ENCODE peak calls at places on chromosomes 13 and 19, in six cellular contexts. H is right lobe of liver; Y is heart right ventricle; L is CD8-positive, alpha-beta T cell; F is uterus; O is stomach. T is an unnamed sample.

GRCh38 chr13:72839831-72840426 is 58.0 kb downstream of the PIBF1 start:
- DNase-seq in H (peak; percentile 36), Y (no peak), L (no peak), F (no peak), O (peak; percentile 72), T (no peak)

GRCh38 chr13:47337781-47338507 is 441.1 kb upstream of the HTR2A start:
- DNase-seq in H (no peak), Y (no peak), L (no peak), F (no peak), O (no peak), T (peak; percentile 43)

GRCh38 chr13:91270031-91270430 is 77.5 kb upstream of the MIR17HG start:
- DNase-seq in H (no peak), Y (no peak), L (no peak), F (no peak), O (no peak), T (no peak)

GRCh38 chr13:19597523-19597922 is 35.9 kb upstream of the MPHOSPH8 start:
- DNase-seq in H (no peak), Y (no peak), L (no peak), F (no peak), O (no peak), T (peak; percentile 38)

GRCh38 chr13:58991826-58992477 is 1171.8 kb downstream of the DIAPH3 start:
- DNase-seq in H (no peak), Y (no peak), L (no peak), F (no peak), O (peak; percentile 31), T (no peak)

GRCh38 chr19:20035935-20036334 is 3.4 kb downstream of the ZNF682 start:
- DNase-seq in H (no peak), Y (no peak), L (no peak), F (no peak), O (no peak), T (no peak)

GRCh38 chr13:45847554-45848224 is 3.9 kb downstream of the SIAH3 start:
- DNase-seq in H (peak; percentile 47), Y (peak; percentile 22), L (peak; percentile 72), F (no peak), O (peak; percentile 26), T (peak; percentile 50)

GRCh38 chr13:110819203-110820014 is 95.5 kb downstream of the ANKRD10 start:
- DNase-seq in H (peak; percentile 78), Y (peak; percentile 81), L (peak; percentile 87), F (peak; percentile 81), O (peak; percentile 84), T (peak; percentile 14)

GRCh38 chr13:110352735-110353134 is 45.7 kb downstream of the COL4A2 start:
- DNase-seq in H (no peak), Y (no peak), L (no peak), F (no peak), O (no peak), T (no peak)

GRCh38 chr19:38617283-38617763 is 430 bp downstream of the MAP4K1 start:
- DNase-seq in H (no peak), Y (no peak), L (no peak), F (no peak), O (no peak), T (no peak)

GRCh38 chr19:2381151-2381822 is 21.2 kb downstream of the TMPRSS9 start:
- DNase-seq in H (no peak), Y (no peak), L (no peak), F (no peak), O (no peak), T (no peak)

GRCh38 chr13:39536906-39537305 is 66.1 kb downstream of the LHFPL6 start:
- DNase-seq in H (no peak), Y (no peak), L (no peak), F (no peak), O (no peak), T (no peak)

GRCh38 chr19:48780684-48781391 is 25.5 kb downstream of the FGF21 start:
- DNase-seq in H (no peak), Y (no peak), L (no peak), F (peak; percentile 41), O (peak; percentile 54), T (peak; percentile 49)

GRCh38 chr13:31951215-31951678 is 80.3 kb upstream of the FRY start:
- DNase-seq in H (peak; percentile 58), Y (peak; percentile 59), L (no peak), F (no peak), O (peak; percentile 64), T (no peak)

GRCh38 chr19:38034153-38034835 is 127.3 kb downstream of the SIPA1L3 start:
- DNase-seq in H (no peak), Y (no peak), L (no peak), F (no peak), O (no peak), T (no peak)

GRCh38 chr13:57044910-57045309 is 95.8 kb upstream of the PRR20A start:
- DNase-seq in H (no peak), Y (no peak), L (no peak), F (no peak), O (no peak), T (no peak)

GRCh38 chr13:57045816-57046691 is 94.7 kb upstream of the PRR20A start:
- DNase-seq in H (no peak), Y (no peak), L (no peak), F (no peak), O (no peak), T (no peak)
- H3K4me3 ChIP-seq in H (no peak overlapping the region), Y (no peak overlapping the region), L (no peak overlapping the region), F (no peak overlapping the region), O (no peak overlapping the region), T (no peak overlapping the region)

GRCh38 chr19:28475525-28475924 is 737.4 kb downstream of the UQCRFS1 start:
- DNase-seq in H (no peak), Y (no peak), L (no peak), F (no peak), O (no peak), T (no peak)
- TF ChIP-seq CTCF in H (no peak), Y (no peak), L (no peak), F (no peak), O (no peak), T (no peak)

DNA sequence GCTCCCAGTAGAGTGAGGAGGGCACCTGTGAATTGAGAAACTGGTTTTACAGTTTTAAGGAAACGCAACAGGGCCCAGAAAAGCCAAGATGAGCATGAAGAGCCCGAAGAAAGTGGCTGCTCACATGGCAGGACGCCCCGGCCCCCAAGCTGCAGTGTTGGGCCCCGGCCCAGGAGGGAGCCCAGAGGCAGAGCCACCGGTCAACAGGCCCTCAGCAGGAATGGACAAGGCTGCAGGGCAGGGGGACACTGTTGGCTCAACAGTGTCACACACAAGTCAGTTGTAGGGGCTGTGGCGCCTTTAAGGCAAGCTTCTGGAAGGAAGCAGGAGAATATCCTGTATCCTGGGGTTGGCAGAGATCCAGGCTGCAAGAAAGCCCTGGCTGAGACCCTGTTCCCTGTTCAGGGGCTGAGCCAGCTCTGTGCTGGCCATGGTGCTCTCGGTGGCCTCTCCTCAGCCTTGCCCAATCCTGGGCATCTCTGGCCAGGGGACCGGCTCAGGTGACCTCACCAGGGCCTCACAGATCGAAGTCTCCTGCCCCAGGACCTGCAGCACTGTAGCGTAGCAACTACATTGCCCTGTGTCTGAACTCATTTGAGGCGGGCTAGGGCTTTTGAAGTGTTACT is 28.0 kb downstream of the UPF1 start:
- DNase-seq in H (no peak), Y (no peak), L (no peak), F (no peak), O (no peak), T (no peak)
- H3K36me3 ChIP-seq in H (peaks cover 98% of the 10 kb centered on the region), Y (peaks cover 74% of the 10 kb centered on the region), L (peaks cover 83% of the 10 kb centered on the region), F (no peaks in the 10 kb centered on the region), O (peaks cover 100% of the 10 kb centered on the region), T (peaks cover 8% of the 10 kb centered on the region)

DNA sequence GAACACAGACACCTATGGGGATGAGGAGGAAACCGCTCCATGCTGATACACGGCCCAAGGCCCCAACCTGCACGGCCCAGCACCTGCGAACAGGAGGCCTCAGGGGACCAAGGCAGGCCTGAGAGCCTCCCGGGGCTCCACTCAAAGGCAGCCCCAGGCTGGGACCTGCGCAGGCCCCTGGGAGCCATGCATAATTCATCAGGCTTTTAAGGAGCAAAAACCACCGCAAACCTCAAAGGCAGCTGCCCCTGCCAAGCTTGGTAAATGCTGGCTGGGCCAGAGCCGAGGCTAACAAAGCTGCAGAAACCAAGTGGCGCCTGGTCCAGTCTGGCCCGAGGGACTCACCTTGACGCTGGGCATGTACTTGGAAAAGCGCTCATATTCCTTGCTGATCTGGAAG is 8.0 kb downstream of the DDX39A start:
- DNase-seq in H (no peak), Y (no peak), L (no peak), F (no peak), O (no peak), T (no peak)
- H3K4me3 ChIP-seq in H (no peak overlapping the region), Y (no peak overlapping the region), L (no peak overlapping the region), F (no peak overlapping the region), O (no peak overlapping the region), T (no peak overlapping the region)

GRCh38 chr13:42883142-42883541 is 101.8 kb downstream of the FAM216B start:
- DNase-seq in H (no peak), Y (no peak), L (no peak), F (no peak), O (no peak), T (no peak)

GRCh38 chr13:42878721-42879120 is 97.3 kb downstream of the FAM216B start:
- DNase-seq in H (no peak), Y (no peak), L (no peak), F (no peak), O (no peak), T (no peak)

GRCh38 chr13:42885325-42885724 is 103.9 kb downstream of the FAM216B start:
- DNase-seq in H (no peak), Y (no peak), L (no peak), F (no peak), O (no peak), T (no peak)

GRCh38 chr13:42880241-42880640 is 98.9 kb downstream of the FAM216B start:
- DNase-seq in H (no peak), Y (no peak), L (no peak), F (peak; percentile 53), O (no peak), T (no peak)

GRCh38 chr13:42883771-42884170 is 102.4 kb downstream of the FAM216B start:
- DNase-seq in H (no peak), Y (no peak), L (no peak), F (no peak), O (no peak), T (no peak)
- TF ChIP-seq CTCF in H (no peak), Y (no peak), L (no peak), F (no peak), O (no peak), T (no peak)

DNA sequence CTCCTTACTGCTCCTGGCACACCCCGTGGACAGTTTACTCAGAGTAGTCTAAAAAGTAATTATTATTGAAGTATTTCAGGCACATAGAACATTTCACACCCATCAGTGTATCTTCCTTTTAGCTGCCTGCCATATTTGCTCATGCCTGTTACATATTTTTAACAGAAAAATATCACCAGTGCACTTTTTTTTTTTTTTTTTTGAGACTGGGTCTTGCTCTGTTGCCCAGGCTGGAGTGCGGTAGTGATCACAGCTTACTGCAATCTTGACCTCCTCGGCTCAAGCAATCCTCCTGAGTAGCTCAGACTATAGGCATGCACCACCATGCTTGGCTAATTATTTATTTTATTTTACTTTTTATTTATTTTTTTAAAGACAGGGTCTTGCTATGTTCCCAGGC is 40.7 kb upstream of the GPI start:
- DNase-seq in H (no peak), Y (no peak), L (no peak), F (no peak), O (no peak), T (no peak)
- H3K36me3 ChIP-seq in H (peaks cover 21% of the 10 kb centered on the region), Y (no peaks in the 10 kb centered on the region), L (peaks cover 34% of the 10 kb centered on the region), F (no peaks in the 10 kb centered on the region), O (peaks cover 86% of the 10 kb centered on the region), T (no peaks in the 10 kb centered on the region)

GRCh38 chr13:52109096-52109495 is 19.8 kb downstream of the NEK5 start:
- DNase-seq in H (no peak), Y (no peak), L (no peak), F (no peak), O (no peak), T (no peak)
- H3K4me3 ChIP-seq in H (no peak overlapping the region), Y (no peak overlapping the region), L (no peak overlapping the region), F (no peak overlapping the region), O (no peak overlapping the region), T (no peak overlapping the region)